ENCODE peak calls at places on chromosomes 11 and 22, in eight cellular contexts. E, W, P, F, N, B, D and L are unnamed samples.

GRCh38 chr22:35046744-35047462 is 19.1 kb upstream of the ISX start:
- DNase-seq in F (no peak), W (no peak), D (no peak), B (no peak), E (no peak), P (no peak), N (no peak), L (no peak)

GRCh38 chr11:28835790-28836189 is 727.6 kb downstream of the METTL15 start:
- DNase-seq in N (no peak), D (no peak), B (no peak), F (no peak), P (no peak), E (peak; percentile 75), W (no peak), L (no peak)

GRCh38 chr11:76617553-76618265 is 52.8 kb downstream of the LRRC32 start:
- DNase-seq in P (no peak), F (no peak), B (no peak), N (no peak), D (no peak), W (peak; percentile 54), E (no peak), L (no peak)

GRCh38 chr11:11661356-11662040 is 39.7 kb upstream of the GALNT18 start:
- DNase-seq in P (no peak), B (no peak), W (no peak), E (no peak), F (no peak), N (no peak), D (no peak), L (no peak)

GRCh38 chr22:44574057-44574456 is 76.0 kb upstream of the RTL6 start:
- DNase-seq in W (peak; percentile 82), D (no peak), B (peak; percentile 47), E (peak; percentile 76), N (peak; percentile 41), F (peak; percentile 53), P (no peak), L (no peak)

GRCh38 chr11:17386331-17387084 is 2.0 kb downstream of the KCNJ11 start:
- DNase-seq in F (peak; percentile 20), D (no peak), W (no peak), E (peak; percentile 69), P (peak; percentile 43), N (peak; percentile 80), B (no peak), L (peak; percentile 63)

GRCh38 chr11:35317253-35317652 is 102.1 kb downstream of the SLC1A2 start:
- DNase-seq in W (no peak), B (no peak), F (no peak), P (no peak), D (no peak), E (no peak), N (no peak), L (no peak)

GRCh38 chr11:47912843-47913437 is 64.8 kb upstream of the NUP160 start:
- DNase-seq in B (no peak), E (peak; percentile 74), F (no peak), W (no peak), D (no peak), P (no peak), N (no peak), L (no peak)

GRCh38 chr22:48746789-48747425 is 1080.8 kb downstream of the BRD1 start:
- DNase-seq in N (peak; percentile 14), E (no peak), F (no peak), P (no peak), W (peak; percentile 38), D (no peak), B (peak; percentile 2), L (no peak)

GRCh38 chr11:198236-198806 is 5.4 kb downstream of the SCGB1C1 start:
- DNase-seq in P (no peak), F (no peak), E (no peak), B (no peak), D (no peak), N (peak; percentile 21), W (peak; percentile 63), L (peak; percentile 7)

GRCh38 chr22:44193537-44193896 is 12.8 kb downstream of the PARVG start:
- DNase-seq in D (no peak), P (no peak), F (no peak), B (no peak), W (no peak), E (no peak), N (no peak), L (no peak)

GRCh38 chr11:6404341-6405038 is 14.2 kb downstream of the SMPD1 start:
- DNase-seq in N (no peak), B (no peak), D (no peak), W (no peak), P (no peak), F (no peak), E (no peak), L (no peak)

GRCh38 chr22:27668828-27669797 is 132.4 kb downstream of the MN1 start:
- DNase-seq in B (no peak), N (no peak), P (peak; percentile 91), D (no peak), E (peak; percentile 87), F (peak; percentile 23), W (no peak), L (peak; percentile 56)

GRCh38 chr22:50276143-50276542 is 6.0 kb upstream of the MAPK11 start:
- DNase-seq in E (peak; percentile 76), B (peak; percentile 57), W (peak; percentile 87), N (peak; percentile 81), D (no peak), F (no peak), P (peak; percentile 16), L (peak; percentile 81)

GRCh38 chr11:72556433-72556832 is 117.8 kb downstream of the PDE2A start:
- DNase-seq in W (no peak), D (no peak), E (no peak), P (no peak), F (no peak), B (no peak), N (no peak), L (no peak)

GRCh38 chr11:2517016-2517385 is 72.2 kb downstream of the KCNQ1 start:
- DNase-seq in D (no peak), F (no peak), E (no peak), N (no peak), B (no peak), P (no peak), W (peak; percentile 57), L (peak; percentile 4)

GRCh38 chr11:2809854-2810253 is 75.7 kb downstream of the CDKN1C start:
- DNase-seq in E (no peak), N (no peak), P (no peak), F (no peak), W (no peak), B (no peak), D (no peak), L (no peak)

GRCh38 chr11:102615077-102615893 is 9.8 kb downstream of the MMP20 start:
- DNase-seq in P (peak; percentile 82), E (no peak), W (no peak), B (no peak), D (no peak), F (no peak), N (no peak), L (no peak)

GRCh38 chr11:43989162-43989961 is 46.9 kb downstream of the C11orf96 start:
- DNase-seq in N (no peak), W (peak; percentile 86), P (no peak), B (no peak), E (no peak), D (peak; percentile 37), F (peak; percentile 52), L (no peak)

GRCh38 chr22:50641696-50642607 is 14.0 kb upstream of the ARSA start:
- DNase-seq in F (peak; percentile 32), E (no peak), N (no peak), D (no peak), P (peak; percentile 95), W (peak; percentile 64), B (no peak), L (no peak)

GRCh38 chr11:9568854-9569587 is 4.4 kb upstream of the WEE1 start:
- DNase-seq in W (peak; percentile 83), E (peak; percentile 90), D (peak; percentile 26), N (peak; percentile 83), F (peak; percentile 66), B (peak; percentile 86), P (peak; percentile 97), L (peak; percentile 86)
- TF ChIP-seq POLR2A in W (peak; percentile 22), E (no peak), D (no peak), N (no peak), F (peak; percentile 69), B (peak; percentile 50), P (peak; percentile 60), L (peak; percentile 63)

GRCh38 chr11:75429641-75429901 is 3.4 kb downstream of the KLHL35 start:
- DNase-seq in P (no peak), W (no peak), E (no peak), N (no peak), B (no peak), D (no peak), F (no peak), L (no peak)
- H3K4me3 ChIP-seq in P (no peak overlapping the region), W (peak overlapping the region; percentile 36), E (peak overlapping the region; percentile 45), N (peak overlapping the region; percentile 39), B (peak overlapping the region; percentile 30), D (no peak overlapping the region), F (no peak overlapping the region), L (peak overlapping the region; percentile 52)

DNA sequence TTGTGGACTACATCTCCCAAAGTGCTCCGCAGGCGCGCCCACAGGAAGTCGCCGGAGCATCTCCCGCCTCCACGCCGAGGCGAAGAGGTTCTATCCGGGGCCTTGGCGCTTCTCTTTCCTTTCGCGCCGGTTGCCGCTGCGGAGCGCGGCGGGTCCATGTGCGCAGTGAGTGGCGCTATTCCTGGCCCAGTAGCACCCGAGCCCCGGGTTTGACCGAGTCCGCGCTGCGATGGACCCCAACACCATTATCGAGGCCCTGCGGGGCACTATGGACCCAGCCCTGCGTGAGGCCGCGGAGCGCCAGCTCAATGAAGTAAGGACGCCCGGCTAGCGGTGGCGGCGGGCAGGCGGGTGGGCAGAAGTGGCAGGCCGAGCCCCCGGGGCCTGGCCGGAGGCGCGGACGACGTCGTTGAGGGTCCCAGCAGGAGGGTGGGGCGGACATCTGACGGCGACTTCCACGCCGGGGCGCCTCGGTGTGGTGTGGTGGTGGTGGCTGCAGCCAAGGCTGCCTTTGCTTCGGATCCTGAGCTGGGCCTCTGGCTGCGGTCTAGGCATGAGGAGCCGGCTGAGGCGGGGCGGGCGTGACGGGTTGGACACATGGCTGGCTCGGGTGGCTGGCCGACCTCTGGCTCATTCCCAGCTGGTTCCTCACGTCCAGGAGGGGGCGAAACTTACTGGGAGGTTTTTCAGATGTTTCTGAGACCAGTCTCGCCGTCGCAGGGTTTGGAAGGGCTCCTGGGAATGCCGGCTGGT is at the start of gene IPO7:
- DNase-seq in P (peak; percentile 87), N (peak; percentile 90), B (peak; percentile 90), D (peak; percentile 76), F (peak; percentile 87), E (peak; percentile 95), W (peak; percentile 95), L (peak; percentile 92)
- TF ChIP-seq POLR2A in P (peak; percentile 92), N (no peak), B (peak; percentile 77), D (peak; percentile 80), F (peak; percentile 81), E (peak; percentile 87), W (peak; percentile 81), L (peak; percentile 85)

DNA sequence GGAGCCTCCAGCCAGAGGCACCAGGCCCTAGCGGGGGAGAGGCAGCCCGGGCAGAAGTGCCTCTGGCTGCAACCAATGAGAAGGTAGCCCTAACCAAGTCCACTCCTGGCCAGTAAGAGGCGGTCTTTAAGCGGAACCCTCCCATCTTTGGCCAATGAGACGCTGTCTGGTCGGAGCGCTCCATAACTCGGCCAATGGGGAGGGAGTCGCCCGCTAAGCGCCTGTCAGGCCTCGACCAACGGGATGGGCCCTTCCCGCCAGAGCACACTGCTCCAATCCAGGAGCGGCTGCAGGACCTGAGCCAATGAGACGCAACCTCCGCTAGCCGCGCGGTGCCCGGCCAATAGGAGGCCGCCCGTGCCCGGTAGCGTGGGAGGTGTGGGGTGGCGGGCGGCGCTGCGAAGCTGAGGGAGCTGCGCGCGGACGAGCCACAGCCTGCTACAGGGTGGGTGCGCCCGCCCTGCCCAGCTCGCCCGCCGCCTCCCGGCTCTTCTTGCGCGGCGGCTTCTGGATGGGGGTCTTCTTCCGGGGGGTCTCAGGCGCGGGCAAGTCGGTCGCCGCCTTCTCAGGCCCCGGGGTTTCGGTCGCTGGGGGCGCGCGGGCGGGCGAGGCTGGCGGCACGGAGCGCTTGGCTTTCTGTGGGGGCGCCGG is 12.6 kb downstream of the SCARF2 start:
- DNase-seq in E (peak; percentile 27), W (no peak), F (peak; percentile 51), B (no peak), P (no peak), N (no peak), D (no peak), L (no peak)
- H3K4me3 ChIP-seq in E (no peak overlapping the region), W (no peak overlapping the region), F (no peak overlapping the region), B (no peak overlapping the region), P (no peak overlapping the region), N (peak overlapping the region; percentile 19), D (no peak overlapping the region), L (peak overlapping the region; percentile 11)